ENCODE peak calls at places on chromosomes 1 and 21, in four cellular contexts. K, V, M and L are unnamed samples.

GRCh38 chr1:190168116-190168515 is 309.5 kb downstream of the BRINP3 start:
- DNase-seq in K (no peak), V (no peak), M (no peak), L (no peak)

GRCh38 chr1:28050746-28051145 is 37.7 kb downstream of the EYA3 start:
- DNase-seq in M (no peak), V (no peak), K (no peak), L (no peak)

GRCh38 chr21:35037384-35038105 is 11.6 kb downstream of the RUNX1 start:
- DNase-seq in V (no peak), M (no peak), K (no peak), L (no peak)

GRCh38 chr1:42298520-42298919 is 36.5 kb downstream of the FOXJ3 start:
- DNase-seq in K (no peak), V (no peak), M (no peak), L (no peak)

GRCh38 chr1:223742861-223743517 is 30.6 kb downstream of the CAPN2 start:
- DNase-seq in V (no peak), K (no peak), M (no peak), L (no peak)

GRCh38 chr1:7383671-7384070 is 387.4 kb upstream of the VAMP3 start:
- DNase-seq in K (no peak), M (no peak), V (no peak), L (no peak)

GRCh38 chr1:78079580-78079979 is 33.8 kb downstream of the GIPC2 start:
- DNase-seq in M (no peak), K (no peak), V (no peak), L (no peak)

GRCh38 chr1:244552336-244552735 is 91.3 kb downstream of the CATSPERE start:
- DNase-seq in M (peak; percentile 47), K (no peak), V (no peak), L (no peak)

GRCh38 chr1:234658143-234658542 is 48.2 kb upstream of the IRF2BP2 start:
- DNase-seq in M (peak; percentile 37), V (no peak), K (no peak), L (no peak)

GRCh38 chr1:1021010-1021845 is 1.3 kb downstream of the AGRN start:
- DNase-seq in M (no peak), K (no peak), V (no peak), L (peak; percentile 35)

GRCh38 chr1:1019122-1019999 is 559 bp upstream of the AGRN start:
- DNase-seq in K (no peak), V (no peak), M (peak; percentile 88), L (peak; percentile 93)

GRCh38 chr1:1020415-1021009 is 592 bp downstream of the AGRN start:
- DNase-seq in M (no peak), V (no peak), K (no peak), L (no peak)

GRCh38 chr1:1021860-1022259 is 1.9 kb downstream of the AGRN start:
- DNase-seq in K (no peak), V (no peak), M (no peak), L (no peak)

DNA sequence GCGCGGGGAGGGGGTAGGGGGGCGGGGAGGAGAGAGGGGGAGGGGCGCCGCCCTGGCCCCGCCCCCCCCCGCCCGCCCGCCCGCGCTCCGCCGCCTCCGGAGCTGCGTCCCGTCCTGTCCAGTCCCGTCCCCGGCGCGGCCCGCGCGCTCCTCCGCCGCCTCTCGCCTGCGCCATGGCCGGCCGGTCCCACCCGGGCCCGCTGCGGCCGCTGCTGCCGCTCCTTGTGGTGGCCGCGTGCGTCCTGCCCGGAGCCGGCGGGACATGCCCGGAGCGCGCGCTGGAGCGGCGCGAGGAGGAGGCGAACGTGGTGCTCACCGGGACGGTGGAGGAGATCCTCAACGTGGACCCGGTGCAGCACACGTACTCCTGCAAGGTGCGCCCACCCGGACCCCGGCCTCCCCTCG is at the start of gene AGRN:
- DNase-seq in V (no peak), K (no peak), M (no peak), L (peak; percentile 72)
- TF ChIP-seq SUZ12 in V (no peak), K (no peak), M (no peak), L (no peak)

GRCh38 chr1:185840880-185841279 is 106.7 kb downstream of the HMCN1 start:
- DNase-seq in K (no peak), M (no peak), V (no peak), L (no peak)

GRCh38 chr1:185838111-185838510 is 103.9 kb downstream of the HMCN1 start:
- DNase-seq in V (no peak), M (no peak), K (no peak), L (no peak)

GRCh38 chr1:185834371-185834900 is 100.2 kb downstream of the HMCN1 start:
- DNase-seq in V (no peak), M (no peak), K (no peak), L (no peak)

GRCh38 chr1:185837711-185838110 is 103.5 kb downstream of the HMCN1 start:
- DNase-seq in V (no peak), M (no peak), K (no peak), L (no peak)

GRCh38 chr1:185835191-185835590 is 101.0 kb downstream of the HMCN1 start:
- DNase-seq in M (no peak), K (no peak), V (no peak), L (no peak)
- TF ChIP-seq SUZ12 in M (no peak), K (no peak), V (no peak), L (no peak)

GRCh38 chr21:42118901-42119300 is 47.8 kb downstream of the UMODL1 start:
- DNase-seq in M (no peak), K (no peak), V (no peak), L (no peak)

GRCh38 chr21:42120904-42121535 is 49.9 kb downstream of the UMODL1 start:
- DNase-seq in M (no peak), K (no peak), V (no peak), L (no peak)

GRCh38 chr21:42121792-42122191 is 50.7 kb downstream of the UMODL1 start:
- DNase-seq in V (no peak), K (no peak), M (no peak), L (no peak)

GRCh38 chr21:42118121-42118795 is 47.1 kb downstream of the UMODL1 start:
- DNase-seq in K (no peak), V (no peak), M (no peak), L (no peak)

DNA sequence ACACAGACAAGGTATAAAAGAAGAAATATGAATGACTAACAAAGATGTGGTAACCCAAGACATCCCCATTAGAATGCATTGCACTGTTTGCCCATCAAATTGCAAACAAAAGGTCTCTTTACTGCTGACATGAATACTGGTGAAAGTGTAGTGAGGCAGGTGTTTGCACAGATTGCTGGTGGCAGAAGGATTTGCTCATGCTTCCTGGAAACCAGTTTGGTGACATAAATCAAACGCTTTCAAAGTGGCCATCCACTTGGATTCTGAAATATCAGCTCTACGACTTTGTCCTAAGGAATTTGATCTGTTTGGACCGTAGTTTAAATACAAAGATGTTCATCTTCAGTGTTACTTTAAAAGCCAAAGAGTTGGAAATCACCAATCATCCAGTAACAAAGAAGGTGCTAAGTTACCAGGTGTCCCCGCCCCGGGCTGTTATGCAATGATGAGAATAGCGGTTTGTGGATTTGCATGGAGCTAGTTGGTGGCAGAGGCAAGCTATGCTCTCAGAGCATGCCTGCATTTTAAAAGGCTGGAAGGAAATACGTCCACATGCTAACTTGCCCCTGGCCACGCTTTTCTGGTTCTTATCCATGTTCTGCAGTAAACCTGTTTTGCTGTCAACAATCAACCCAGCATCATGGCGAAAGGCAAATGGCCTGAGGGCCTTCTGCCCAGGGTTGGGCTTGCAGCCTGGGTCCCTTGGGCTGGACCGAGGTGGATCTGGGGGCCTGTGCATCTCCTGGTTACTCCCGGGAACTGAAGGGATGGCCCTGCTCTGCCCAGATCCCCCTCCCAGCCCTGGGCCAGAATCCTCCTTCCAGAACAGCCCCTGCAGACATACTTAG is 49.2 kb downstream of the UMODL1 start:
- DNase-seq in V (no peak), K (no peak), M (peak; percentile 83), L (no peak)
- TF ChIP-seq SUZ12 in V (no peak), K (no peak), M (no peak), L (no peak)

DNA sequence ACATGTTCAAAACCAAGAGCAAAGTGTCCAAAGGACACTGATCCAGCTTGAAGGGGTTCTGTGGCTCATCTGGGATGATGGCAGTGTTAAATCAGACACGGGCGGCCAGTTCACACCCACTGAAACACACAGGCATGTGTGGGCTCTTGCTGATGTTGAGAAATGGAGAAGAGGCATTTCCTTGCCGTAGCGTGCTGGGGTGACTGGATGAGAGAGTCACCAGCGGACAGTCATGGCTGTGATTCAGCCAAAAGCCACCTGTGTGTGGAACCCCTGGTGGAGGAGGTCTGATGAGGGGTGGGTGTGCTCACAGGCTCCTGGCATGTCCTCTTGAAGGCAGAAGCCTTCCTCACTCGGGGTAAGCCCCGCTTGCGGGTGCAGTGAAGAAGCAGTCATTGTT is 7.2 kb downstream of the C1orf35 start:
- DNase-seq in M (no peak), K (no peak), V (no peak), L (no peak)
- TF ChIP-seq SUZ12 in M (no peak), K (no peak), V (no peak), L (no peak)